ENCODE peak calls at places on chromosomes 4 and X, in eight cellular contexts. Z is stimulated activated CD4-positive, alpha-beta T cell treated with anti-CD3 and anti-CD28 coated beads, Interleukin-1b, Interleukin-23, amount 100 ng/mL, for 24 hours; L is GM03348; K is EL; W is nephron progenitor cell; F is iris pigment epithelial cell; N is KBM-7; Y is A549. M is an unnamed sample.

GRCh38 chrX:21996872-21997271 is 35.3 kb upstream of the PHEX start:
- DNase-seq in Z (no peak), L (peak), K (peak), W (no peak), F (peak), N (peak), Y (no peak), M (no peak)

GRCh38 chr4:87209696-87210095 is 10.7 kb downstream of the KLHL8 start:
- DNase-seq in Z (no peak), L (peak), K (peak), W (no peak), F (no peak), N (peak), Y (no peak), M (peak)

GRCh38 chrX:15877380-15877779 is 22.8 kb upstream of the AP1S2 start:
- DNase-seq in Z (no peak), L (peak), K (peak), W (no peak), F (peak), N (no peak), Y (no peak), M (no peak)

GRCh38 chr4:28351826-28352225 is 1491.2 kb downstream of the STIM2 start:
- DNase-seq in Z (no peak), L (no peak), K (no peak), W (no peak), F (no peak), N (no peak), Y (no peak), M (no peak)

GRCh38 chrX:47187106-47187677 is 6.4 kb upstream of the UBA1 start:
- DNase-seq in Z (no peak), L (no peak), K (no peak), W (no peak), F (no peak), N (no peak), Y (no peak), M (no peak)

GRCh38 chrX:65203545-65203944 is 227.3 kb upstream of the ZC4H2 start:
- DNase-seq in Z (no peak), L (no peak), K (no peak), W (no peak), F (no peak), N (no peak), Y (no peak), M (no peak)

GRCh38 chrX:68443155-68443868 is 10.0 kb upstream of the OPHN1 start:
- DNase-seq in Z (no peak), L (peak), K (peak), W (no peak), F (peak), N (peak), Y (no peak), M (no peak)

GRCh38 chr4:140342620-140343019 is 30.8 kb upstream of the SCOC start:
- DNase-seq in Z (no peak), L (no peak), K (no peak), W (no peak), F (no peak), N (no peak), Y (no peak), M (no peak)

GRCh38 chrX:98114026-98114425 is 1230.3 kb downstream of the RPA4 start:
- DNase-seq in Z (no peak), L (no peak), K (no peak), W (no peak), F (no peak), N (no peak), Y (no peak), M (no peak)

GRCh38 chr4:95170176-95170575 is 378.6 kb downstream of the UNC5C start:
- DNase-seq in Z (no peak), L (no peak), K (no peak), W (no peak), F (no peak), N (no peak), Y (no peak), M (no peak)

GRCh38 chrX:34379891-34380290 is 247.8 kb upstream of the FAM47A start:
- DNase-seq in Z (no peak), L (no peak), K (peak), W (no peak), F (no peak), N (no peak), Y (no peak), M (no peak)

GRCh38 chrX:109134777-109135176 is 347.1 kb downstream of the GUCY2F start:
- DNase-seq in Z (no peak), L (no peak), K (no peak), W (no peak), F (no peak), N (no peak), Y (no peak), M (no peak)

GRCh38 chr4:152245706-152246105 is 290.2 kb downstream of the FBXW7 start:
- DNase-seq in Z (no peak), L (no peak), K (peak), W (no peak), F (no peak), N (no peak), Y (no peak), M (no peak)

GRCh38 chr4:15035152-15035551 is 32.9 kb downstream of the CPEB2 start:
- DNase-seq in Z (no peak), L (no peak), K (no peak), W (no peak), F (peak), N (no peak), Y (no peak), M (no peak)

GRCh38 chrX:16185725-16186136 is 18.4 kb downstream of the MAGEB17 start:
- DNase-seq in Z (no peak), L (peak), K (peak), W (no peak), F (peak), N (peak), Y (peak), M (no peak)

GRCh38 chr4:145954924-145955339 is 16.3 kb upstream of the ZNF827 start:
- DNase-seq in Z (no peak), L (peak), K (peak), W (no peak), F (peak), N (peak), Y (no peak), M (no peak)

GRCh38 chr4:13059015-13059414 is 425.1 kb downstream of the RAB28 start:
- DNase-seq in Z (no peak), L (no peak), K (no peak), W (no peak), F (no peak), N (no peak), Y (no peak), M (no peak)

GRCh38 chr4:22881416-22881815 is 188.7 kb downstream of the GBA3 start:
- DNase-seq in Z (no peak), L (no peak), K (no peak), W (no peak), F (no peak), N (no peak), Y (no peak), M (no peak)

GRCh38 chrX:150227321-150227860 is 135.7 kb upstream of the MAMLD1 start:
- DNase-seq in Z (no peak), L (no peak), K (no peak), W (no peak), F (no peak), N (no peak), Y (no peak), M (no peak)

GRCh38 chrX:13398073-13398823 is 78.4 kb upstream of the ATXN3L start:
- DNase-seq in Z (no peak), L (peak), K (peak), W (no peak), F (peak), N (no peak), Y (peak), M (peak)

GRCh38 chr4:53507671-53508286 is 83.5 kb downstream of the LNX1 start:
- DNase-seq in Z (no peak), L (no peak), K (no peak), W (no peak), F (peak), N (no peak), Y (no peak), M (no peak)

GRCh38 chr4:41692717-41693345 is 55.7 kb downstream of the PHOX2B start:
- DNase-seq in Z (no peak), L (peak), K (peak), W (peak), F (peak), N (peak), Y (peak), M (peak)

GRCh38 chr4:23979534-23979933 is 89.7 kb upstream of the PPARGC1A start:
- DNase-seq in Z (no peak), L (no peak), K (no peak), W (no peak), F (no peak), N (no peak), Y (no peak), M (no peak)

GRCh38 chr4:122765702-122766352 is 33.3 kb downstream of the BBS12 start:
- DNase-seq in Z (no peak), L (peak), K (peak), W (no peak), F (peak), N (no peak), Y (no peak), M (no peak)

GRCh38 chr4:18445110-18445509 is 423.6 kb upstream of the LCORL start:
- DNase-seq in Z (no peak), L (no peak), K (no peak), W (no peak), F (no peak), N (no peak), Y (no peak), M (no peak)

GRCh38 chr4:127143460-127144190 is 489.1 kb upstream of the INTU start:
- DNase-seq in Z (no peak), L (peak), K (peak), W (no peak), F (peak), N (no peak), Y (no peak), M (no peak)

GRCh38 chr4:15031993-15032660 is 29.8 kb downstream of the CPEB2 start:
- DNase-seq in Z (no peak), L (peak), K (peak), W (no peak), F (peak), N (no peak), Y (no peak), M (no peak)

GRCh38 chrX:47250017-47250347 is 17.2 kb downstream of the USP11 start:
- DNase-seq in Z (no peak), L (no peak), K (no peak), W (no peak), F (no peak), N (no peak), Y (no peak), M (no peak)

GRCh38 chrX:108415891-108416290 is 22.3 kb downstream of the COL4A6 start:
- DNase-seq in Z (no peak), L (no peak), K (no peak), W (no peak), F (peak), N (no peak), Y (no peak), M (no peak)

GRCh38 chr4:152780267-152780811 is 585 bp downstream of the ARFIP1 start:
- DNase-seq in Z (no peak), L (peak), K (peak), W (peak), F (peak), N (no peak), Y (no peak), M (no peak)

GRCh38 chr4:7202391-7202790 is 10.1 kb downstream of the SORCS2 start:
- DNase-seq in Z (no peak), L (peak), K (no peak), W (no peak), F (peak), N (no peak), Y (no peak), M (no peak)

GRCh38 chrX:1657367-1658082 is 42.7 kb downstream of the ASMT start:
- DNase-seq in Z (peak), L (peak), K (peak), W (peak), F (peak), N (peak), Y (no peak), M (peak)

M was measured in activated naive CD8-positive, alpha-beta T cell treated with anti-CD3 and anti-CD28 coated beads for 36 hours.